ENCODE peak calls at places on chromosomes 7 and 10, in six cellular contexts. M is stimulated activated CD8-positive, alpha-beta memory T cell treated with anti-CD3 and anti-CD28 coated beads, Interleukin-15, amount 100 ng/mL, for 24 hours; A is upper lobe of right lung; C is cerebellar nuclear complex; B is body of pancreas; E is GM20000. N is an unnamed sample.

GRCh38 chr10:116752563-116752962 is 10.2 kb upstream of the HSPA12A start:
- DNase-seq in M (no peak), A (no peak), C (no peak), B (peak), E (no peak), N (no peak)

GRCh38 chr10:117967149-117967548 is 79.6 kb downstream of the RAB11FIP2 start:
- DNase-seq in M (no peak), A (no peak), C (no peak), B (no peak), E (no peak), N (no peak)

GRCh38 chr7:93014410-93014809 is 103.4 kb downstream of the SAMD9 start:
- DNase-seq in M (no peak), A (no peak), C (no peak), B (no peak), E (no peak), N (no peak)

GRCh38 chr10:3538291-3538849 is 246.6 kb downstream of the KLF6 start:
- DNase-seq in M (no peak), A (no peak), C (no peak), B (no peak), E (no peak), N (no peak)

GRCh38 chr7:42244828-42245227 is 7.8 kb upstream of the GLI3 start:
- DNase-seq in M (no peak), A (no peak), C (no peak), B (no peak), E (no peak), N (no peak)

GRCh38 chr7:141158562-141158961 is 84.7 kb downstream of the TMEM178B start:
- DNase-seq in M (no peak), A (no peak), C (no peak), B (peak), E (no peak), N (no peak)

GRCh38 chr10:18290651-18291313 is 150.6 kb downstream of the CACNB2 start:
- DNase-seq in M (no peak), A (no peak), C (no peak), B (peak), E (no peak), N (no peak)

GRCh38 chr10:30233186-30233958 is 115.7 kb downstream of the MTPAP start:
- DNase-seq in M (no peak), A (no peak), C (no peak), B (no peak), E (no peak), N (no peak)

GRCh38 chr10:50279489-50279888 is 28.2 kb upstream of the ASAH2 start:
- DNase-seq in M (no peak), A (no peak), C (no peak), B (no peak), E (no peak), N (no peak)

GRCh38 chr10:52455095-52455494 is 141.0 kb downstream of the DKK1 start:
- DNase-seq in M (no peak), A (no peak), C (no peak), B (no peak), E (no peak), N (no peak)

GRCh38 chr7:51577390-51577789 is 260.8 kb upstream of the COBL start:
- DNase-seq in M (no peak), A (no peak), C (no peak), B (no peak), E (no peak), N (no peak)

GRCh38 chr10:69382382-69383117 is 34.2 kb downstream of the TACR2 start:
- DNase-seq in M (no peak), A (no peak), C (no peak), B (no peak), E (no peak), N (no peak)

GRCh38 chr7:73342645-73343044 is 14.7 kb downstream of the FKBP6 start:
- DNase-seq in M (no peak), A (no peak), C (no peak), B (peak), E (no peak), N (no peak)

N was measured in activated effector memory CD4-positive, alpha-beta T cell treated with anti-CD3 and anti-CD28 coated beads, Interleukin-2, amount 50 U/mL, for 16 hours.